ENCODE peak calls at places on chromosomes 11 and 22, in nine cellular contexts. R, P, N, H, B, A, J, X and C are unnamed samples. For H3K36me3 and H3K4me1, the result is how much of the 10 kb centered on the place peaks cover.

GRCh38 chr11:98155696-98156095 is 865.1 kb upstream of the CNTN5 start:
- DNase-seq in R (no peak), P (no peak), N (no peak), H (no peak), B (no peak), A (no peak), J (no peak), X (no peak), C (peak)

GRCh38 chr11:117144477-117145392 is 648 bp downstream of the PAFAH1B2 start:
- DNase-seq in R (peak), P (peak), N (peak), H (peak), B (peak), A (peak), J (peak), X (peak), C (peak)

GRCh38 chr11:85307381-85307780 is 319.8 kb downstream of the DLG2 start:
- DNase-seq in R (no peak), P (peak), N (no peak), H (no peak), B (no peak), A (no peak), J (no peak), X (no peak), C (no peak)

GRCh38 chr11:95289378-95289777 is 58.4 kb upstream of the SESN3 start:
- DNase-seq in R (no peak), P (peak), N (no peak), H (no peak), B (no peak), A (no peak), J (no peak), X (no peak), C (no peak)

GRCh38 chr11:2975594-2975993 is 16.5 kb downstream of the NAP1L4 start:
- DNase-seq in R (no peak), P (no peak), N (no peak), H (no peak), B (peak), A (no peak), J (peak), X (peak), C (peak)

GRCh38 chr22:49972163-49973017 is 11.8 kb downstream of the PIM3 start:
- DNase-seq in R (peak), P (no peak), N (peak), H (peak), B (no peak), A (peak), J (no peak), X (peak), C (no peak)

GRCh38 chr11:65505434-65506315 is 6.8 kb downstream of the MALAT1 start:
- DNase-seq in R (no peak), P (peak), N (no peak), H (no peak), B (no peak), A (peak), J (peak), X (peak), C (peak)

GRCh38 chr11:10824888-10825287 is 16.2 kb upstream of the EIF4G2 start:
- DNase-seq in R (no peak), P (no peak), N (no peak), H (no peak), B (no peak), A (no peak), J (no peak), X (no peak), C (no peak)

GRCh38 chr11:1557904-1558831 is 13.9 kb downstream of the DUSP8 start:
- DNase-seq in R (peak), P (peak), N (peak), H (peak), B (no peak), A (peak), J (peak), X (peak), C (peak)

GRCh38 chr11:100949443-100949842 is 180.2 kb downstream of the PGR start:
- DNase-seq in R (no peak), P (no peak), N (no peak), H (no peak), B (no peak), A (no peak), J (no peak), X (no peak), C (no peak)

GRCh38 chr11:119120639-119121007 is 757 bp upstream of the HINFP start:
- DNase-seq in R (no peak), P (peak), N (no peak), H (no peak), B (peak), A (no peak), J (peak), X (peak), C (peak)

GRCh38 chr11:19676508-19677379 is 35.9 kb upstream of the NAV2 start:
- DNase-seq in R (peak), P (no peak), N (no peak), H (no peak), B (no peak), A (peak), J (no peak), X (peak), C (peak)

GRCh38 chr11:76880314-76880713 is 19.6 kb downstream of the ACER3 start:
- DNase-seq in R (no peak), P (no peak), N (no peak), H (no peak), B (no peak), A (no peak), J (no peak), X (no peak), C (no peak)

GRCh38 chr22:29593923-29594322 is 9.5 kb upstream of the NF2 start:
- DNase-seq in R (no peak), P (no peak), N (no peak), H (no peak), B (no peak), A (no peak), J (no peak), X (no peak), C (no peak)

GRCh38 chr11:28671326-28671725 is 563.1 kb downstream of the METTL15 start:
- DNase-seq in R (no peak), P (no peak), N (no peak), H (no peak), B (no peak), A (no peak), J (no peak), X (no peak), C (no peak)

GRCh38 chr11:21411114-21411513 is 741.7 kb downstream of the NELL1 start:
- DNase-seq in R (no peak), P (no peak), N (no peak), H (no peak), B (no peak), A (no peak), J (no peak), X (no peak), C (no peak)

DNA sequence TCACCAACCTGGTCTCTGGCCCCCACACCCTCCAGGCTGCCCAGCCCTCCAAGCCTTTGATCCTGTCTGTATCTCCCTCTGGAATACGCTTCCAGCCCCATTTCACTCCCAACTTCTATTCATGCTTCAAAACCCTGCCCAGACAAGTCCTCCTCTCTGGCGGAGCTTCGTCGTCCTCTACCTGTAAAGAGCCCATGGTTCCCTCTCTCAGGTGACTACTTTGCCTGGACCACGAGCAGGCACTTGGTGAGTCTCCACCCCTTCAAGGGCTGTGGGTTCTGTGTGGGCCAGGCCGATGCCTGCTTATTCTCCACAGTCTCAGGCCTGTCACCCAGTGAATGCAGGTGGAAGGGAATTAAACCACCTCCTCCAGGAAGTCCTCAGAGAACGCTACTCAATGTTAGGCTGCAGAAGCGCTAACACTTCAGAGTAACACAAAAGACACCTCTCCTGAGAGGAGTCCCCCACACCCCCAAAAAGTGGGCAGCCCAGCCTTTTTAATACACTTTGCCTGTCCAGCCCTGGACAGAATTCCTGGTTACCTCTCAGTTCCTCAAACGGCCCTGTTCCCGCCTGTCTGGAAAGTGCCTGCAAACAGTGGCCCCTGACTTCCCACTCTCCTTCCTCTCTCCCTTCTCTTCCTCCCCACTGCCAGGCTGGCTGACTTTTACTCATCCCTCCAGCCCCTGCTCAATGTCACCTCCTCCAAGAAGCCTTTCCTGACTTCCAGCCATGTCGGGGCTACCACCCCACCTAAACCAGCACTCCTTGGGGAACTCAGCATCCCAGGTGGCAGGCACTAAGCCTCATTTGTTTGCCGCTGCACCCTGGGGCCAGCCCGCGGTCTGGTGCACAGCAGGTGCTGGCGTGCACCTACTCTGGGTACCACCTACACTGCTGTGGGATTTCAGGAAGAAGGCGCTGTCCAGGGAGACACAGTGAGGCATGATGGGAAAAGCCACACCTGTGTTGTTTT is 9.0 kb downstream of the RAC2 start:
- DNase-seq in R (no peak), P (no peak), N (no peak), H (no peak), B (no peak), A (no peak), J (no peak), X (no peak), C (no peak)
- H3K36me3 ChIP-seq in R (under half), P (under half), N (under half), H (under half), B (under half), A (under half), J (under half), X (under half), C (under half)

GRCh38 chr22:25048659-25049657 is 96.4 kb downstream of the KIAA1671 start:
- DNase-seq in R (peak), P (peak), N (peak), H (peak), B (peak), A (no peak), J (peak), X (peak), C (peak)
- TF ChIP-seq CTCF in R (peak), P (peak), N (peak), H (peak), B (peak), A (peak), J (peak), X (peak), C (peak)

DNA sequence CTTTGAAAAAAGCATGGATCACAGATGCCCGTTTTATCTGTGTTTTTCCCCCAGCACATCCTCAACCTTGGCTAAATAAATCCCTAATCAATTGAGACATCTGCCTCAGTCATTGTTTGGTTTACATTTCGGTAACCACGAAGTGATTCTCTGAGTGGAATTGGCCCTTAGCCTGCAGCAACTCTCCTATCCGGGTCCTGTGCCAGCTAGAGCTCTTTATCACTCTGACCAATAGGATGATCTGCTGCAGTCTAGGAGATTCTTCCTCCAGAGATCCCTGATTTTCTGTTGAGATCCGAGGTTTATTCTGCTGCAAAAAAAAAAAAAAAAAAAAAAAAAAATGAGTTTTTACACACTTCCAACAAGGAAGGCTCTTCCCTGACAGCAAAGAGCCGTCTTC is 137.3 kb downstream of the KCNA4 start:
- DNase-seq in R (no peak), P (no peak), N (no peak), H (no peak), B (no peak), A (no peak), J (no peak), X (no peak), C (no peak)
- H3K4me1 ChIP-seq in R (under half), P (under half), N (under half), H (under half), B (under half), A (under half), J (under half), X (under half), C (under half)

DNA sequence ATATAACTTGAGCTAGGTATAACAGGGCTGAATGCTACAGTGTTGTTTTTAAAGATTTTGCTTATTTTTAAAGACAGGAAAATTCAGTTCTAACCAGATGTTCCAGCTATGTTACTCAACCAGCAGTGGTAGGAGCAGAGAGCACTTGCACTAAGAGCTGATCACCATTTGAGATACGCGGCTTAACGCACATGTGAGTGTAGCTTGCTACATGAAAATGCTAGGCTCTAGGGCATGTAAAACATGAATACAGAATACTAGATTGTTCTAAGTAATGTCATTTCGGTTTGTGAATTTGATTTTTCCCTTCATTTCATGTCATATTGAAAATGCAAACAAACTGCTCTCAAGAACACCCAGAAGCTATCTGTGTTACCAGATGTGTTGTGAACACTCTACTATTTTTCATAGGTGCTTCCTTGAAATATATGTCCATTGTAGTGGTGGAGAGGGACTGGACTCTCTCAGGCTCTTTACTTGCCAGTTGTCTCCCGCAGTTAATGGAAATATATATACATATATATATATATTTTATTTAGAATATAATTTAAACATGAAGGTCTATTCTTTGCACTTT is 10.8 kb upstream of the TECTA start:
- DNase-seq in R (no peak), P (no peak), N (no peak), H (no peak), B (no peak), A (no peak), J (no peak), X (no peak), C (no peak)
- H3K36me3 ChIP-seq in R (under half), P (under half), N (under half), H (under half), B (under half), A (under half), J (under half), X (under half), C (under half)